ENCODE peak calls at places on chromosomes 16 and 17, in ten cellular contexts. N is activated T-cell treated with anti-CD3 and anti-CD28 coated beads, Interleukin-2, amount 50 U/mL, for 4 hours; K is CD8-positive, alpha-beta T cell; B is AML-193; H is effector memory CD4-positive, alpha-beta T cell; Z is NCI-H460; P is AG04450; J is naive thymus-derived CD8-positive, alpha-beta T cell; D is left kidney; F is HS-5. U is an unnamed sample.

GRCh38 chr17:50354198-50354597 is 8.3 kb downstream of the XYLT2 start:
- DNase-seq in F (no peak), H (no peak), N (no peak), Z (no peak), B (no peak), J (no peak), K (peak; percentile 31), P (no peak), D (no peak), U (no peak)

GRCh38 chr16:26905336-26905735 is 161.4 kb upstream of the C16orf82 start:
- DNase-seq in P (peak; percentile 21), D (no peak), J (no peak), H (no peak), K (no peak), N (no peak), F (no peak), Z (no peak), B (no peak), U (no peak)

GRCh38 chr17:15973834-15974233 is 25.7 kb downstream of the ZSWIM7 start:
- DNase-seq in K (no peak), N (no peak), H (no peak), P (no peak), Z (no peak), J (no peak), F (no peak), B (no peak), D (no peak), U (no peak)

GRCh38 chr17:67253379-67253778 is 8.4 kb upstream of the HELZ start:
- DNase-seq in N (no peak), P (no peak), D (no peak), H (no peak), Z (no peak), B (no peak), K (no peak), F (no peak), J (no peak), U (no peak)

GRCh38 chr16:6835516-6835915 is 497.1 kb upstream of the RBFOX1 start:
- DNase-seq in H (no peak), F (no peak), B (no peak), N (no peak), Z (no peak), P (no peak), J (no peak), D (no peak), K (no peak), U (no peak)

GRCh38 chr17:34781571-34782108 is 179.6 kb downstream of the CCT6B start:
- DNase-seq in H (no peak), J (no peak), F (no peak), B (no peak), N (no peak), P (no peak), K (no peak), D (peak; percentile 72), Z (no peak), U (no peak)

GRCh38 chr17:63448655-63449054 is 2.5 kb upstream of the CYB561 start:
- DNase-seq in Z (no peak), P (no peak), K (no peak), F (no peak), J (no peak), N (no peak), D (no peak), H (no peak), B (no peak), U (no peak)

GRCh38 chr17:5444209-5444608 is 5.3 kb upstream of the C1QBP start:
- DNase-seq in Z (no peak), H (no peak), F (no peak), K (no peak), J (no peak), N (no peak), P (no peak), D (no peak), B (no peak), U (no peak)

GRCh38 chr16:64892843-64893242 is 229.0 kb downstream of the CDH11 start:
- DNase-seq in P (peak; percentile 75), H (no peak), K (no peak), B (no peak), N (no peak), F (peak; percentile 43), J (no peak), D (peak; percentile 32), Z (no peak), U (no peak)

GRCh38 chr17:9702916-9703780 is 57.8 kb downstream of the USP43 start:
- DNase-seq in K (no peak), D (peak; percentile 44), Z (no peak), F (no peak), B (no peak), H (no peak), N (no peak), J (no peak), P (no peak), U (no peak)

GRCh38 chr17:31490991-31491793 is 99.7 kb downstream of the RAB11FIP4 start:
- DNase-seq in N (no peak), K (no peak), D (no peak), F (no peak), B (peak; percentile 31), Z (no peak), J (no peak), H (no peak), P (no peak), U (no peak)

GRCh38 chr16:20833081-20833480 is 26.8 kb downstream of the REXO5 start:
- DNase-seq in F (no peak), B (no peak), J (no peak), Z (no peak), P (no peak), H (no peak), D (no peak), N (no peak), K (no peak), U (no peak)

GRCh38 chr17:3558603-3559269 is 1.1 kb upstream of the TRPV3 start:
- DNase-seq in N (peak; percentile 39), P (peak; percentile 59), Z (no peak), K (no peak), D (peak; percentile 67), H (peak; percentile 50), B (no peak), F (peak; percentile 36), J (no peak), U (no peak)

GRCh38 chr16:2034695-2035430 is 8.2 kb downstream of the NHERF2 start:
- DNase-seq in N (no peak), Z (no peak), J (no peak), D (no peak), B (no peak), H (no peak), F (no peak), P (no peak), K (no peak), U (no peak)

GRCh38 chr16:24088767-24089166 is 167.4 kb upstream of the CACNG3 start:
- DNase-seq in F (no peak), H (no peak), Z (no peak), P (no peak), J (no peak), K (no peak), D (peak; percentile 66), N (no peak), B (no peak), U (no peak)

GRCh38 chr17:40779181-40779909 is 3.0 kb downstream of the KRT27 start:
- DNase-seq in N (no peak), D (peak; percentile 20), Z (no peak), H (no peak), P (no peak), K (no peak), F (no peak), B (no peak), J (peak; percentile 35), U (peak; percentile 16)

GRCh38 chr16:57603110-57604024 is 25.1 kb upstream of the ADGRG1 start:
- DNase-seq in J (no peak), H (no peak), N (no peak), B (no peak), F (no peak), Z (no peak), K (no peak), P (no peak), D (no peak), U (no peak)

GRCh38 chr17:48299760-48300159 is 130.3 kb downstream of the SKAP1 start:
- DNase-seq in H (no peak), K (no peak), P (no peak), N (no peak), J (no peak), B (no peak), Z (no peak), D (no peak), F (no peak), U (no peak)

GRCh38 chr17:14048169-14048568 is 21.1 kb upstream of the COX10 start:
- DNase-seq in D (peak; percentile 5), H (no peak), B (no peak), J (peak; percentile 3), P (no peak), N (no peak), F (no peak), Z (no peak), K (no peak), U (no peak)

GRCh38 chr17:29930399-29931010 is 477 bp upstream of the SSH2 start:
- DNase-seq in K (no peak), D (peak; percentile 34), P (no peak), B (peak; percentile 65), H (no peak), F (no peak), Z (no peak), J (peak; percentile 3), N (no peak), U (peak; percentile 5)

GRCh38 chr16:49622084-49622390 is 233.9 kb downstream of the ZNF423 start:
- DNase-seq in K (no peak), J (no peak), H (no peak), P (no peak), D (no peak), F (no peak), B (no peak), Z (no peak), N (no peak), U (no peak)

GRCh38 chr17:77454560-77455095 is 313.9 kb downstream of the SEC14L1 start:
- DNase-seq in Z (no peak), K (no peak), H (no peak), D (no peak), B (no peak), N (no peak), F (no peak), P (no peak), J (no peak), U (no peak)

GRCh38 chr17:34173221-34173620 is 81.9 kb upstream of the CCL2 start:
- DNase-seq in N (no peak), F (no peak), B (peak; percentile 12), H (no peak), Z (no peak), K (no peak), J (no peak), D (no peak), P (peak; percentile 55), U (no peak)

GRCh38 chr16:71707199-71707598 is 17.3 kb downstream of the PHLPP2 start:
- DNase-seq in N (no peak), B (no peak), H (no peak), D (no peak), J (no peak), K (no peak), Z (no peak), F (no peak), P (no peak), U (no peak)

GRCh38 chr17:15441315-15441714 is 26.1 kb downstream of the CDRT4 start:
- DNase-seq in B (no peak), H (no peak), K (no peak), D (no peak), Z (no peak), N (no peak), J (no peak), F (no peak), P (no peak), U (no peak)

GRCh38 chr17:78946131-78946530 is 20.9 kb upstream of the TIMP2 start:
- DNase-seq in D (no peak), F (no peak), K (no peak), J (no peak), H (no peak), Z (no peak), P (no peak), N (no peak), B (no peak), U (no peak)

U was measured in naive thymus-derived CD4-positive, alpha-beta T cell.